ENCODE peak calls at places on chromosomes 5 and 9, in five cellular contexts. X is A549, Y is H1, T is HepG2, M is K562. F is an unnamed sample.
A peak's percentile ranks its signal among the peaks of the same experiment; 100 is the strongest.

GRCh38 chr9:34157308-34157707 is 21.5 kb upstream of the UBAP1 start:
- DNase-seq in M (no peak), Y (no peak), T (no peak), X (no peak), F (no peak)

GRCh38 chr5:176790921-176791320 is 19.4 kb upstream of the UNC5A start:
- DNase-seq in T (no peak), Y (no peak), X (no peak), M (no peak), F (no peak)

GRCh38 chr5:172183881-172184280 is 4.1 kb downstream of the STK10 start:
- DNase-seq in M (no peak), X (no peak), T (no peak), Y (no peak), F (no peak)

GRCh38 chr9:82331091-82331490 is 342.5 kb downstream of the SPATA31D1 start:
- DNase-seq in M (no peak), T (no peak), Y (no peak), X (no peak), F (no peak)

GRCh38 chr9:31119882-31120481 is 1264.5 kb upstream of the ACO1 start:
- DNase-seq in M (no peak), T (peak; percentile 19), X (no peak), Y (peak; percentile 13), F (peak; percentile 47)

GRCh38 chr5:124061663-124062062 is 549.7 kb downstream of the CSNK1G3 start:
- DNase-seq in M (no peak), Y (no peak), T (no peak), X (no peak), F (no peak)

GRCh38 chr9:91824591-91825339 is 125.3 kb downstream of the ROR2 start:
- DNase-seq in X (no peak), Y (no peak), M (no peak), T (no peak), F (no peak)

GRCh38 chr5:6302684-6303083 is 75.7 kb downstream of the MED10 start:
- DNase-seq in M (no peak), Y (no peak), T (no peak), X (no peak), F (no peak)

GRCh38 chr5:2996248-2996647 is 244.8 kb upstream of the IRX2 start:
- DNase-seq in M (no peak), Y (no peak), X (no peak), T (no peak), F (no peak)

GRCh38 chr5:24222866-24223265 is 421.9 kb downstream of the CDH10 start:
- DNase-seq in M (no peak), Y (no peak), X (no peak), T (no peak), F (no peak)

GRCh38 chr9:114395196-114395595 is 7.4 kb upstream of the AKNA start:
- DNase-seq in M (no peak), T (no peak), X (no peak), Y (no peak), F (no peak)

GRCh38 chr9:4923580-4924544 is 61.2 kb upstream of the JAK2 start:
- DNase-seq in T (peak; percentile 51), M (peak; percentile 61), Y (no peak), X (peak; percentile 32), F (peak; percentile 56)

GRCh38 chr9:128056086-128056485 is 11.0 kb downstream of the NAIF1 start:
- DNase-seq in Y (no peak), M (no peak), T (no peak), X (no peak), F (no peak)

GRCh38 chr9:4661165-4662095 is 664 bp upstream of the PLPP6 start:
- DNase-seq in X (no peak), Y (no peak), T (no peak), M (no peak), F (peak; percentile 2)

GRCh38 chr5:137696481-137696880 is 39.4 kb downstream of the KLHL3 start:
- DNase-seq in M (no peak), Y (no peak), T (no peak), X (no peak), F (peak; percentile 84)

GRCh38 chr9:128523199-128523925 is 18.8 kb downstream of the GLE1 start:
- DNase-seq in T (no peak), Y (no peak), M (no peak), X (no peak), F (peak; percentile 34)

GRCh38 chr5:133565993-133566392 is 46.3 kb downstream of the FSTL4 start:
- DNase-seq in X (no peak), T (no peak), Y (no peak), M (peak; percentile 26), F (peak; percentile 19)

GRCh38 chr9:37002413-37003217 is 31.5 kb downstream of the PAX5 start:
- DNase-seq in M (no peak), Y (no peak), T (no peak), X (no peak), F (no peak)

GRCh38 chr5:160245506-160246100 is 16.3 kb downstream of the FABP6 start:
- DNase-seq in M (no peak), X (no peak), T (no peak), Y (no peak), F (no peak)

GRCh38 chr5:112344540-112344939 is 74.5 kb downstream of the EPB41L4A start:
- DNase-seq in Y (no peak), X (no peak), T (no peak), M (no peak), F (no peak)

GRCh38 chr9:20559236-20559896 is 62.9 kb downstream of the MLLT3 start:
- DNase-seq in Y (no peak), X (no peak), M (no peak), T (no peak), F (no peak)

GRCh38 chr9:136055715-136056545 is 39.2 kb downstream of the NACC2 start:
- DNase-seq in M (no peak), Y (no peak), X (no peak), T (no peak), F (no peak)

GRCh38 chr5:115634343-115635132 is 8.7 kb upstream of the TMED7 start:
- DNase-seq in M (peak; percentile 89), T (peak; percentile 78), Y (peak; percentile 66), X (peak; percentile 93), F (peak; percentile 78)

GRCh38 chr9:121057821-121058220 is 7.7 kb upstream of the C5 start:
- DNase-seq in Y (no peak), X (no peak), T (no peak), M (no peak), F (peak; percentile 52)

GRCh38 chr9:121059513-121059912 is 9.4 kb upstream of the C5 start:
- DNase-seq in Y (no peak), X (no peak), M (no peak), T (no peak), F (no peak)

GRCh38 chr9:121055642-121056143 is 5.6 kb upstream of the C5 start:
- DNase-seq in M (peak; percentile 27), T (peak; percentile 83), X (peak; percentile 44), Y (no peak), F (no peak)

GRCh38 chr9:121059998-121060636 is 10.0 kb upstream of the C5 start:
- DNase-seq in Y (no peak), T (peak; percentile 56), M (peak; percentile 47), X (peak; percentile 71), F (peak; percentile 80)
- TF ChIP-seq JUN in Y (no peak), T (no peak), M (no peak), X (no peak), F (no peak)

GRCh38 chr5:36078430-36078829 is 11.7 kb upstream of the UGT3A2 start:
- DNase-seq in T (no peak), M (no peak), X (no peak), Y (no peak), F (no peak)

GRCh38 chr5:36073595-36074216 is 7.0 kb upstream of the UGT3A2 start:
- DNase-seq in T (peak; percentile 38), X (no peak), M (no peak), Y (peak; percentile 44), F (no peak)

DNA sequence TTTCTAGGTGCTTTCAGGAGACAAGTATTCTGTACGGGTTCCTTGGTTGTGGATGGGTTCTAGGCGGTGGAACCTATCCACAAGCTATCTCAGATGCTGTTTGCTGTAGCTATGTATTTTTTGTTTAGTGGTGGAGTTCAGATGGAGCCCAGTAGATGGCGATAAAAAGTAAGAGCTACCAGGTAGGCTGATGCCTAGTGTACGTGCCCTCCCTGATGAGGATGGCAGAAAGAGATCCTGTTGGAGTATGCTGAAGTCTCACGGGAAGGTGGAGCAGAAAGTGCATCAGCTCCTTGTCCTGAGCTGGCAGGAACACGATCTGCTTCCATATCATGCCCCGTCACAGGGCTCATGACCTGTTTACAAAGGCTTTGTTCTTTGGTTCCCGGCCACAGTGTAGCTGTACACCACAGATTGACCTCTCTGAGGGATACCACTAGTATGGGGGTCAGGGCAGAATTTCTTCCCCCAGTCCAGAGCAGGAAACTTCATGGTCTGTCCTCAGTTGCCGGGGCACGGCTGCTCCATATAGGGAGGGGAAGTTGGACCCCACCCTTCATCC is 12.6 kb upstream of the UGT3A2 start:
- DNase-seq in Y (peak; percentile 47), M (peak; percentile 65), X (peak; percentile 55), T (peak; percentile 55), F (peak; percentile 62)
- H3K4me2 ChIP-seq in Y (peak overlapping the region; percentile 62), M (peak overlapping the region; percentile 61), X (peak overlapping the region; percentile 37), T (peak overlapping the region; percentile 68), F (no peak overlapping the region)

GRCh38 chr5:149153193-149153750 is 12.0 kb downstream of the ABLIM3 start:
- DNase-seq in Y (no peak), X (no peak), T (no peak), M (no peak), F (no peak)
- TF ChIP-seq JUN in Y (no peak), X (no peak), T (no peak), M (no peak), F (no peak)

GRCh38 chr9:16074962-16075361 is 522.1 kb downstream of the CCDC171 start:
- DNase-seq in Y (no peak), M (no peak), T (no peak), X (no peak), F (no peak)
- H3K4me2 ChIP-seq in Y (no peak overlapping the region), M (no peak overlapping the region), T (no peak overlapping the region), X (no peak overlapping the region), F (no peak overlapping the region)

DNA sequence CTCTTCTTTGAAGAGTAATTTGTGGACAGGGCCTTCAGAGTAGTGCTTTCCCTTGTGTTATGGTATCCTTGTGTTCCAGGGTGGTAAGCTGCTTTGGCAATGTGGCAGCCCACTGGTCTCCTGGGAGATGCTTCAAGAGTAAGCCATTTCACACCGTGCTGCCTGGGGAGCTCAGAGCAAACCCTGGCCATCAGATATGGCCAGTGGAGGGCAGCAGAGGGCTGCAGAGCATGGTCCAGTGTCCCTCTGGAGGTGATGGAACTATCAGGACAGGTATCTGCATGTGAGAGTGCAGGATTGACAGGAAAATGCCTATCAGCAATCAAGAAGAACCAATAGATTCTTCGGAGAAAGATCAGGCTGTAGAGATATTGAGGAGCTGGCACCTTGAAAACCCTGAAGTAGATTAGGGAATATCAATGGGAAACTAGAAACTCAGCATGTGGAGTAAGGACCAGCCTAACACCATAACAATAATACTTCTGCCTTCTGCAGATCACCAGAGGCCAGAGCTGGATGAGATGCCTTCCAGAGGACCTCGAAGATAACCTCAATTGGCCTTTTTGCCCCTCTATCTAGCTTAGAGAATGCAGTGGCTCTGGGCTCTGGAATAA is 90.8 kb downstream of the PLPPR1 start:
- DNase-seq in M (peak; percentile 35), X (peak; percentile 33), T (peak; percentile 57), Y (no peak), F (peak; percentile 64)
- TF ChIP-seq JUN in M (no peak), X (no peak), T (no peak), Y (no peak), F (no peak)

GRCh38 chr5:207599-207998 is 10.4 kb downstream of the CCDC127 start:
- DNase-seq in T (no peak), X (no peak), M (peak; percentile 71), Y (no peak), F (no peak)
- H3K4me2 ChIP-seq in T (no peak overlapping the region), X (no peak overlapping the region), M (peak overlapping the region; percentile 60), Y (no peak overlapping the region), F (no peak overlapping the region)

F was measured in endothelial cell of umbilical vein.